ENCODE peak calls at places on chromosomes 3 and 15, in seven cellular contexts. F, Q, K, P, M, B and D are unnamed samples.

GRCh38 chr3:37054370-37054769 is 61.1 kb downstream of the MLH1 start:
- DNase-seq in F (no peak), Q (peak; percentile 46), K (no peak), P (no peak), M (no peak), B (peak; percentile 95), D (peak; percentile 92)

GRCh38 chr3:147298511-147298982 is 107.8 kb downstream of the ZIC4 start:
- DNase-seq in F (no peak), Q (peak; percentile 100), K (no peak), P (peak; percentile 11), M (peak; percentile 90), B (peak; percentile 99), D (peak; percentile 53)

GRCh38 chr3:40719660-40720287 is 195.0 kb downstream of the ZNF621 start:
- DNase-seq in F (peak; percentile 30), Q (no peak), K (peak; percentile 48), P (peak; percentile 12), M (peak; percentile 61), B (no peak), D (no peak)

GRCh38 chr3:123346726-123347125 is 102.2 kb downstream of the ADCY5 start:
- DNase-seq in F (no peak), Q (no peak), K (no peak), P (no peak), M (no peak), B (peak; percentile 26), D (no peak)

GRCh38 chr3:39541917-39542329 is 74.4 kb downstream of the MOBP start:
- DNase-seq in F (no peak), Q (peak; percentile 8), K (no peak), P (peak; percentile 2), M (peak; percentile 60), B (peak; percentile 56), D (no peak)

GRCh38 chr3:14117468-14118399 is 6.9 kb downstream of the CHCHD4 start:
- DNase-seq in F (no peak), Q (no peak), K (no peak), P (no peak), M (no peak), B (no peak), D (no peak)

GRCh38 chr3:53040361-53040820 is 5.5 kb downstream of the SFMBT1 start:
- DNase-seq in F (no peak), Q (peak; percentile 18), K (no peak), P (no peak), M (peak; percentile 39), B (peak; percentile 71), D (no peak)

GRCh38 chr3:60070366-60070765 is 1020.5 kb upstream of the CFAP20DC start:
- DNase-seq in F (no peak), Q (no peak), K (no peak), P (no peak), M (peak; percentile 73), B (no peak), D (no peak)

GRCh38 chr3:151584603-151585002 is 123.7 kb upstream of the IGSF10 start:
- DNase-seq in F (no peak), Q (no peak), K (no peak), P (no peak), M (no peak), B (no peak), D (no peak)

GRCh38 chr3:42876401-42876800 is 722 bp upstream of the CYP8B1 start:
- DNase-seq in F (no peak), Q (no peak), K (no peak), P (no peak), M (no peak), B (no peak), D (no peak)

GRCh38 chr15:48096813-48097212 is 24.0 kb upstream of the SLC24A5 start:
- DNase-seq in F (no peak), Q (peak; percentile 88), K (no peak), P (no peak), M (no peak), B (peak; percentile 87), D (peak; percentile 82)

GRCh38 chr3:46524008-46524407 is 26.2 kb downstream of the RTP3 start:
- DNase-seq in F (no peak), Q (no peak), K (no peak), P (no peak), M (no peak), B (no peak), D (no peak)

GRCh38 chr3:123352134-123352554 is 96.7 kb downstream of the ADCY5 start:
- DNase-seq in F (no peak), Q (no peak), K (no peak), P (no peak), M (no peak), B (no peak), D (no peak)

GRCh38 chr3:56118968-56119367 is 349.3 kb downstream of the ERC2 start:
- DNase-seq in F (no peak), Q (no peak), K (no peak), P (no peak), M (no peak), B (no peak), D (no peak)

GRCh38 chr3:123447749-123448502 is 964 bp downstream of the ADCY5 start:
- DNase-seq in F (peak; percentile 70), Q (no peak), K (peak; percentile 83), P (peak; percentile 12), M (peak; percentile 72), B (peak; percentile 32), D (peak; percentile 90)

GRCh38 chr15:70775160-70775559 is 11.8 kb upstream of the UACA start:
- DNase-seq in F (no peak), Q (peak; percentile 82), K (no peak), P (no peak), M (no peak), B (peak; percentile 93), D (peak; percentile 95)

GRCh38 chr15:67134577-67135492 is 69.4 kb downstream of the SMAD3 start:
- DNase-seq in F (no peak), Q (no peak), K (no peak), P (no peak), M (no peak), B (no peak), D (no peak)

DNA sequence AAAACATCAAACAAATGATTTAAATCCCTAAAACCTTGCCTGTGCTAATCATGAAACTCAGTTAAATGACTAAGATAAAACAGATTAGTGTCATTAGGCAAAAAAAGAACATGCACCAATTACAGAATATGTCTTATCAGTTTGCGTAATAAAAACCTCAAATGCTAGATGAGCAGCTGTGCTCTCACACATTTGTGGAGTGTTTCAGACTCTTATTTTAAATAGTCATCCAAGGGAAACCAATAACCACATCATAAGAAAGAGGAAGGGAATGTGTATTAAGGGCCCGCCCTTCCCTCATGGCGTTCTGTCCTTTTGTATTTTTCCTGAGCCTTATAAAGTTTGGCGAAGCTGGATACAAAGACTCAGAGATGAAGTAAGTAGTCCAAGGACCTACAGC is 6.6 kb downstream of the SAMMSON start:
- DNase-seq in F (no peak), Q (no peak), K (no peak), P (no peak), M (no peak), B (no peak), D (no peak)
- H3K4me2 ChIP-seq in F (no peak overlapping the region), Q (no peak overlapping the region), K (no peak overlapping the region), P (no peak overlapping the region), M (no peak overlapping the region), B (no peak overlapping the region), D (no peak overlapping the region)

DNA sequence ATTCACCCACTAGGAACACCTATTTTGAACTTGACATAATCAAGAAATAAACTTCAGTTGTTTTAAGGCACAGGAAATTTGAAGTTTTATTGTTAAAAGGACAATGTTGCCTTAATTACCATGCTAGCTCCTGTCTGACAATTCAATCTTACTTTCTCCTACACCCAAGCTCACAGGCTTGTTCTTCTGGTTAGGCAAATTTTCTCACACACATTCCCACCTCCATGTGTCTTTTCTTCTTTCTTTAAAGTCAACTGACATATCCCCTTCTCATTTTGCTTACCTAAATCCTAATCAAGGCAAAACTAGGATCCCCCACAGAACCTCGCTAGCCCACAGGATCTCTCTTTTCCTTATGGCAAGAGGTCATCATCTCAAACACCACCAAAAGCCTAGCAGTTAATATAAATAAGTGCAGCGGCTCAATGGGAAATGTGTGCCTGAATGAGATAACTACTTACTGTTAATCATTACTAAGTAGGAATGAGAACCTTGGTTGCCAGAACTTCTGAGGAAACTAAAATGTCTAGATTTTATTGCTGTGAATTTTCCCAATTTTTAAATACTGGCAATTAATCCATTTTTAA is 189.3 kb downstream of the PLCH1 start:
- DNase-seq in F (no peak), Q (no peak), K (no peak), P (no peak), M (no peak), B (no peak), D (no peak)
- H3K4me2 ChIP-seq in F (no peak overlapping the region), Q (no peak overlapping the region), K (no peak overlapping the region), P (no peak overlapping the region), M (no peak overlapping the region), B (no peak overlapping the region), D (no peak overlapping the region)

GRCh38 chr3:195405646-195406045 is 37.2 kb downstream of the ACAP2 start:
- DNase-seq in F (no peak), Q (no peak), K (no peak), P (no peak), M (no peak), B (no peak), D (no peak)

GRCh38 chr3:195411831-195412230 is 31.0 kb downstream of the ACAP2 start:
- DNase-seq in F (no peak), Q (peak; percentile 60), K (no peak), P (no peak), M (no peak), B (peak; percentile 82), D (no peak)

GRCh38 chr3:195410546-195410945 is 32.3 kb downstream of the ACAP2 start:
- DNase-seq in F (no peak), Q (no peak), K (no peak), P (no peak), M (no peak), B (no peak), D (no peak)

GRCh38 chr3:195403841-195404408 is 38.9 kb downstream of the ACAP2 start:
- DNase-seq in F (no peak), Q (peak; percentile 52), K (no peak), P (no peak), M (no peak), B (no peak), D (no peak)

DNA sequence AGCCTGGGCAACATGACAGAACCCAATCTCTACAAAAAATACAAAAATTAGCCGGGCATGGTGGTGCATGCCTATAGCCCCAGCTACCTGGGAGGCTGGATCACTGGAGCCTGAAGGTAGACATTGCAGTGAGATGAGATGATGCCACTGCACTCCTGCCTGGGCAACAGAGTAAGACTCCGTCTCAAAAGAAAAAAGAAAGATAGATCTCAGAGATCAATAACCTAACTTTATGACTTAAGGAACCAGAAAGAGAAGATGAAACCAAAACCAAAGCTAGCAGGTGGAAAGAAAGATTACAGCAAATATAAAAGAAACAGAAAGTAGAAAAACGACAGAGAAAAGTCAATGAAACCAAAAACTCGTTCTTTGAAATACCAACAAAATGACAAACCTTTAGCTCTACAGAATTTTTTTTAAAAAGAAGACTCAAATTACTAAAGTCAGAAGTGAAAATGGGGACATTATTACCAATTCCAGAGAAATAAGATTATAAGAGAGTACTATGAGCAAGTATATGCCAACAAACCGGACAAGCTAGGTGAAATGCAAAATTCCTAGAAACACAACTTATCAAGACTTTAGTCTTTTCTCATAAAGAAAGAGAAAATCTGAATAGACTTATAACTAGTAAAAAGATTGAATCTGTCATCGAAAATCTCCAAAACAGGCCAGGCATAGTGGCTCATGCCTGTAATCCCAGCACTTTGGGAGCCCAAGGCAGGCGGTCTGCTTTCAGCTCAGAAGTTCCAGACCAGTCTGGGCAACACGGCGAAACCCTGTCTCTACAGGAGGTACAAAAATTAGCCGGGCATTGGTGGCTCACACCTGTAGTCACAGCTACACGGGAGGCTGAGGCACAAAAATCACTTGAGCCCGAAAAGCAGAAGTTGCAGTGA is 35.1 kb downstream of the ACAP2 start:
- DNase-seq in F (no peak), Q (no peak), K (no peak), P (no peak), M (no peak), B (no peak), D (no peak)
- H3K4me2 ChIP-seq in F (no peak overlapping the region), Q (no peak overlapping the region), K (no peak overlapping the region), P (no peak overlapping the region), M (no peak overlapping the region), B (no peak overlapping the region), D (no peak overlapping the region)

GRCh38 chr3:24145481-24145880 is 200.4 kb downstream of the NR1D2 start:
- DNase-seq in F (no peak), Q (peak; percentile 9), K (no peak), P (no peak), M (peak; percentile 13), B (peak; percentile 63), D (no peak)
- H3K4me2 ChIP-seq in F (no peak overlapping the region), Q (no peak overlapping the region), K (no peak overlapping the region), P (no peak overlapping the region), M (no peak overlapping the region), B (peak overlapping the region; percentile 94), D (peak overlapping the region; percentile 83)